ENCODE peak calls at places on chromosomes 3 and 15, in seven cellular contexts. T is RKO; O is activated naive CD4-positive, alpha-beta T cell treated with anti-CD3 and anti-CD28 coated beads, Interleukin-2, amount 50 U/mL, for 16 hours; D is putamen; V is NB4; F is activated CD8-positive, alpha-beta T cell treated with anti-CD3 and anti-CD28 coated beads, Interleukin-2, amount 10 ng/mL, durations not matched to agents 7 days and 5 days; C is SHP77. S is an unnamed sample.

GRCh38 chr3:118641608-118642007 is 393.0 kb downstream of the IGSF11 start:
- DNase-seq in O (no peak), T (no peak), D (peak; percentile 72), C (no peak), F (no peak), V (no peak), S (no peak)

GRCh38 chr3:37491343-37491742 is 317.0 kb upstream of the LRRFIP2 start:
- DNase-seq in V (peak; percentile 11), T (no peak), F (no peak), O (no peak), D (no peak), C (no peak), S (no peak)

GRCh38 chr3:23738946-23739345 is 66.8 kb upstream of the UBE2E1 start:
- DNase-seq in T (no peak), V (no peak), D (no peak), O (no peak), F (no peak), C (no peak), S (no peak)

GRCh38 chr3:141375381-141376301 is 7.3 kb downstream of the ZBTB38 start:
- DNase-seq in F (no peak), V (no peak), C (no peak), T (no peak), O (no peak), D (no peak), S (no peak)

GRCh38 chr15:63983071-63983711 is 63.1 kb downstream of the DAPK2 start:
- DNase-seq in O (no peak), C (no peak), D (no peak), F (no peak), V (peak; percentile 51), T (no peak), S (no peak)

GRCh38 chr3:148758303-148758884 is 60.7 kb downstream of the AGTR1 start:
- DNase-seq in D (no peak), C (no peak), T (no peak), O (no peak), V (no peak), F (no peak), S (no peak)

GRCh38 chr15:42729409-42729808 is 7.5 kb downstream of the CDAN1 start:
- DNase-seq in D (no peak), T (no peak), F (no peak), V (no peak), O (no peak), C (no peak), S (no peak)

GRCh38 chr3:37912052-37912733 is 50.5 kb downstream of the CTDSPL start:
- DNase-seq in D (no peak), T (no peak), O (no peak), F (no peak), V (no peak), C (no peak), S (no peak)

S was measured in effector CD4-positive, alpha-beta T cell.